ENCODE peak calls at places on chromosomes 16 and 17, in ten cellular contexts. A is heart left ventricle, H is IMR-90, P is adrenal gland, Q is A549, S is stomach, G is Peyer's patch, U is transverse colon, T is H54, C is ovary. L is an unnamed sample.

GRCh38 chr17:3763777-3764170 is 37.2 kb downstream of the ITGAE start:
- DNase-seq in A (no peak), G (no peak), U (no peak), P (no peak), H (no peak), Q (no peak), T (no peak), C (no peak), S (no peak), L (no peak)

GRCh38 chr17:31538080-31538762 is 146.7 kb downstream of the RAB11FIP4 start:
- DNase-seq in Q (no peak), P (no peak), A (no peak), C (no peak), S (no peak), G (peak; percentile 89), U (peak; percentile 66), T (no peak), H (no peak), L (no peak)

GRCh38 chr17:82798752-82799151 is 41.1 kb downstream of the ZNF750 start:
- DNase-seq in U (no peak), S (no peak), T (no peak), C (no peak), G (no peak), Q (no peak), H (no peak), P (no peak), A (no peak), L (no peak)

GRCh38 chr16:67393111-67393789 is at the start of gene TPPP3:
- DNase-seq in H (peak; percentile 76), G (peak; percentile 33), S (peak; percentile 83), A (peak; percentile 94), Q (peak; percentile 73), U (peak; percentile 90), C (peak; percentile 85), T (no peak), P (peak; percentile 80), L (peak; percentile 76)

GRCh38 chr17:77579131-77579530 is 379.4 kb upstream of the TNRC6C start:
- DNase-seq in G (no peak), U (no peak), A (no peak), C (no peak), Q (no peak), S (no peak), H (no peak), T (no peak), P (no peak), L (no peak)

GRCh38 chr16:56824335-56824734 is 40.7 kb upstream of the SLC12A3 start:
- DNase-seq in H (no peak), A (no peak), G (no peak), P (peak; percentile 52), Q (peak; percentile 39), U (peak; percentile 69), T (no peak), C (no peak), S (peak; percentile 29), L (no peak)

GRCh38 chr17:27226611-27227234 is 67.2 kb upstream of the WSB1 start:
- DNase-seq in G (no peak), C (no peak), H (peak; percentile 75), T (no peak), U (no peak), S (no peak), Q (no peak), A (no peak), P (no peak), L (no peak)

GRCh38 chr17:28330671-28331070 is 4.6 kb downstream of the IFT20 start:
- DNase-seq in U (no peak), G (no peak), S (peak; percentile 17), C (no peak), P (peak; percentile 16), T (no peak), A (no peak), Q (no peak), H (no peak), L (no peak)

GRCh38 chr16:77457046-77457445 is 22.2 kb upstream of the ADAMTS18 start:
- DNase-seq in G (no peak), S (no peak), A (no peak), Q (no peak), U (no peak), P (no peak), C (no peak), T (no peak), H (no peak), L (no peak)

DNA sequence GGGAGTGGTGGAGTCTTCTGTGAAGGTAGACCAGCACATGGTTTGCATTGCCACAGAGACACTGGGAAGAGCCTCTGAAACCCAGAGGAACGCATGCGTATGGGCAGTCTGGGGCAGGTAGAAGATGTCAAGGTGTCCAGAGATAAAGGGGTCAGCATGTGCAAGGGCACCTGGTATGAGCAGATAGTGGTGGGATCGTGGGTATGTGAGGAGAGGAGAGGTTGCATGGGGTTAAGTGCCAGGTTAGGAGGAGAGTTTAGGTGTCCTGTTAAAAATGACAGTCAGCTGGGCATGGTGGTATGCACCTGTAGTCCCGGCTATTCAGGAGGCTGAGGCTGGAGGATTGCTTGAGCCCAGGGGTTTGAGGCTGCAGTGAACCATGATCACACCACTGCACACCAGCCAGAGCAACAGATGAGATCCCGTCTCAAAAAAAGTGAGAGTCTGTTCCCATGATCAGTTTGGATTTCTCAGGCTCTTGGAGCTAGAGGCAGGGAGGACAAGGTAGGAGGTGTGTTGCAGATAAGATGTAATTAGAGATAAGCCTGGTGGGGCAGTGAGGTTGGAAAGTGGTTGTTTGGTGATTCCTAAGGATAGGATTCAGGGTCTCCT is 3.0 kb downstream of the PYCARD start:
- DNase-seq in A (no peak), S (no peak), P (no peak), T (no peak), G (no peak), Q (no peak), U (no peak), C (no peak), H (no peak), L (no peak)
- TF ChIP-seq POLR2A in A (no peak), S (no peak), P (no peak), T (no peak), G (no peak), Q (no peak), U (no peak), C (no peak), H (no peak), L (no peak)

GRCh38 chr17:2392252-2393183 is 8.3 kb downstream of the MNT start:
- DNase-seq in U (peak; percentile 97), P (peak; percentile 96), S (peak; percentile 98), G (peak; percentile 97), C (peak; percentile 96), Q (peak; percentile 93), H (peak; percentile 94), T (peak; percentile 95), A (peak; percentile 98), L (peak; percentile 95)

GRCh38 chr17:2394775-2395191 is 6.1 kb downstream of the MNT start:
- DNase-seq in A (peak; percentile 70), U (no peak), H (no peak), G (no peak), P (peak; percentile 40), Q (no peak), C (no peak), T (no peak), S (no peak), L (no peak)

GRCh38 chr17:2391597-2392251 is 9.1 kb downstream of the MNT start:
- DNase-seq in G (no peak), T (no peak), H (no peak), S (no peak), Q (no peak), U (no peak), A (peak; percentile 57), C (no peak), P (no peak), L (no peak)

GRCh38 chr17:2393954-2394749 is 6.7 kb downstream of the MNT start:
- DNase-seq in P (peak; percentile 53), C (peak; percentile 40), U (peak; percentile 44), H (no peak), G (no peak), S (no peak), Q (no peak), T (no peak), A (peak; percentile 49), L (peak; percentile 53)

DNA sequence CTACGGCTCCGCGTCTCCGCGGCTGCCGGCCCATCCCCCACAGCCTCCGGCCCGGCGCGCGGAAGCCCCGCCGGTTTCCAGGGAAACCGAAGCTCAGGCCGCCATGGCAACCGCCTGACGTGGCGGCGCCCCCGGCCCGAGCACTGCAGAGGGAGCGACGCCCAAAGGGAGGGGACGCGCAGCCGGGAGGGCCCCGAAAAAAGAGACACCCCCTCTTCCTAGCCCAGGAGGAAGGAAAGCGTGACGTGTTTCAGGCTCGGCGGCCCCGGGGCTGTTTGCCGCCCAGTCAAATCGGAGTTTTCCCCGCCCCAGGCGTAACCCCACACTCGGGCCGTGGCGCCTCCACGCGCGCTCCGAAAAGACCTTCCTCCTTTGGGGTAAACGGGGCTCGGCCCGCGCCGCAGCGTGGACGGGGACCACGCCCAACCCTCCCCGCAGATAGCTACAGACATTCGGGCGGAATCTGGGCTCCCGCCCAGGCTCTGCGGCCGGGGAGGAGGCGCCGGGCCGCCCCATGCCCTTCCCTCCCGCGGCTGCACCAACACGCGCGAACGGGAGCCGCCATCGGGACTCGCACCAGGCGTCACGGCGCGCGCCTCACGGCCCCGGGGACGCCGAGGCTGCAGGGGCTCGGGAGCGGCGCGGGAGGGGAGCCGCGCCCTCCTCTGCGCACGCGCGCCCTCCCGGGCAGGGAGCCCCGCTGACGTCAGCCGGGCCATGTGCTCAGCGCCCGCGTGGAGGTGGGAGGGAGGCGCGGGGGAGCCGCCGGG is 7.5 kb downstream of the MNT start:
- DNase-seq in G (peak; percentile 92), S (peak; percentile 95), C (peak; percentile 89), P (peak; percentile 88), Q (peak; percentile 81), A (peak; percentile 97), T (peak; percentile 86), H (peak; percentile 78), U (peak; percentile 94), L (peak; percentile 88)
- TF ChIP-seq POLR2A in G (peak; percentile 46), S (peak; percentile 39), C (peak; percentile 87), P (peak; percentile 71), Q (peak; percentile 71), A (no peak), T (peak; percentile 36), H (peak; percentile 68), U (peak; percentile 44), L (peak; percentile 43)

DNA sequence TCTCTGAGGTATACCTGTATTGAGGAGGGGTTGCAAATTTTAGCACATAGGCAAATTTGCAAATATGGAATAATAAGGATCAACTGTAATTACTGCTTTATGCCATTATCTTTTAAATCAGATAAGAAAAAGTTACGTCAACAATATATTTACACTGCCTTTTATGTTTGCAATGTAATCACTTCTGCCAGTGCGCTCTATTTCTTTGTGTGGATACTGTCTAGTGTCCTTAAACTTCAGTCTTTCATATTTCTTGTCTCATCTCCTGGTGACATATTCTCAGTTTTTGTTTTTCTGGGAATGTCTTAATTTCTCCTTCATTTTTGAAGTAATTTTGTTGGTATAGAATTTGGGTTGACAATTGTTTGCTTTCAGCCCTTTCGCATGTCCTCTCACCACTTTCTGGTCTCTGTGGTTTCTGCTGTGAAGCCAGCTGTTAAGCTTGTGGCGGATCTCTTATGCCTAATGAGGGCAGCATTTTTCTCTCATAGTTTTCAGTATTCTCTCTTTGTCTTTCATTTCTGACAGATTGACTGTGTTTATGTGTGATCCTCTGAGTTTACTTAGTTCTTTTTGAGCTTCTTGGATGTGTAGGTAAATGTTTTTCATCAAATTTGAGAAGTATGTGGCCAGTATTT is 37.6 kb upstream of the ABCC11 start:
- DNase-seq in G (no peak), U (no peak), S (no peak), H (no peak), Q (no peak), C (no peak), A (no peak), T (no peak), P (no peak), L (no peak)
- TF ChIP-seq POLR2A in G (no peak), U (no peak), S (no peak), H (no peak), Q (no peak), C (no peak), A (no peak), T (no peak), P (no peak), L (no peak)

GRCh38 chr16:592518-593306 is 2.8 kb downstream of the RAB40C start:
- DNase-seq in Q (no peak), T (no peak), C (no peak), G (no peak), S (peak; percentile 73), H (no peak), P (peak; percentile 75), A (no peak), U (peak; percentile 56), L (no peak)
- TF ChIP-seq POLR2A in Q (no peak), T (no peak), C (no peak), G (no peak), S (no peak), H (no peak), P (no peak), A (no peak), U (no peak), L (no peak)

L was measured in erythroblast.